ENCODE peak calls at places on chromosome 1, in seven cellular contexts. One of them, this sample, is unnamed.

GRCh38 chr1:64163972-64164371 is 39.5 kb upstream of the UBE2U start:
- DNase-seq in GM10248: no peak
- DNase-seq in C1 segment of cervical spinal cord: no peak
- DNase-seq in iris pigment epithelial cell: peak; percentile 67
- DNase-seq in foreskin keratinocyte: peak; percentile 20
- DNase-seq in left cardiac atrium: no peak
- DNase-seq in lung: no peak
- DNase-seq in this sample: no peak

GRCh38 chr1:186730951-186731350 is 50.7 kb upstream of the PTGS2 start:
- DNase-seq in left cardiac atrium: no peak
- DNase-seq in foreskin keratinocyte: no peak
- DNase-seq in C1 segment of cervical spinal cord: no peak
- DNase-seq in GM10248: no peak
- DNase-seq in iris pigment epithelial cell: no peak
- DNase-seq in lung: no peak
- DNase-seq in this sample: no peak

GRCh38 chr1:212752256-212752933 is 39.2 kb downstream of the NSL1 start:
- DNase-seq in foreskin keratinocyte: no peak
- DNase-seq in iris pigment epithelial cell: peak; percentile 52
- DNase-seq in lung: no peak
- DNase-seq in left cardiac atrium: no peak
- DNase-seq in GM10248: no peak
- DNase-seq in C1 segment of cervical spinal cord: no peak
- DNase-seq in this sample: no peak

GRCh38 chr1:52152572-52152971 is 10.7 kb downstream of the ZFYVE9 start:
- DNase-seq in left cardiac atrium: no peak
- DNase-seq in C1 segment of cervical spinal cord: no peak
- DNase-seq in foreskin keratinocyte: no peak
- DNase-seq in lung: no peak
- DNase-seq in iris pigment epithelial cell: no peak
- DNase-seq in GM10248: no peak
- DNase-seq in this sample: no peak

GRCh38 chr1:14511281-14511680 is 87.2 kb upstream of the KAZN start:
- DNase-seq in lung: no peak
- DNase-seq in GM10248: no peak
- DNase-seq in C1 segment of cervical spinal cord: no peak
- DNase-seq in foreskin keratinocyte: no peak
- DNase-seq in iris pigment epithelial cell: no peak
- DNase-seq in left cardiac atrium: no peak
- DNase-seq in this sample: no peak

GRCh38 chr1:70948618-70949017 is 99.0 kb downstream of the PTGER3 start:
- DNase-seq in iris pigment epithelial cell: no peak
- DNase-seq in lung: no peak
- DNase-seq in GM10248: no peak
- DNase-seq in left cardiac atrium: no peak
- DNase-seq in foreskin keratinocyte: no peak
- DNase-seq in C1 segment of cervical spinal cord: no peak
- DNase-seq in this sample: no peak

GRCh38 chr1:56975446-56975845 is 9.6 kb upstream of the C8B start:
- DNase-seq in lung: no peak
- DNase-seq in left cardiac atrium: no peak
- DNase-seq in GM10248: no peak
- DNase-seq in C1 segment of cervical spinal cord: no peak
- DNase-seq in iris pigment epithelial cell: no peak
- DNase-seq in foreskin keratinocyte: no peak
- DNase-seq in this sample: no peak

GRCh38 chr1:72111662-72112061 is 170.7 kb downstream of the NEGR1 start:
- DNase-seq in iris pigment epithelial cell: no peak
- DNase-seq in C1 segment of cervical spinal cord: no peak
- DNase-seq in lung: no peak
- DNase-seq in foreskin keratinocyte: no peak
- DNase-seq in GM10248: no peak
- DNase-seq in left cardiac atrium: no peak
- DNase-seq in this sample: no peak

GRCh38 chr1:62128765-62129164 is 65.9 kb upstream of the L1TD1 start:
- DNase-seq in left cardiac atrium: no peak
- DNase-seq in lung: no peak
- DNase-seq in iris pigment epithelial cell: no peak
- DNase-seq in GM10248: no peak
- DNase-seq in C1 segment of cervical spinal cord: no peak
- DNase-seq in foreskin keratinocyte: no peak
- DNase-seq in this sample: no peak

GRCh38 chr1:169630006-169630405 is at the start of gene SELP:
- DNase-seq in lung: no peak
- DNase-seq in iris pigment epithelial cell: peak; percentile 23
- DNase-seq in left cardiac atrium: no peak
- DNase-seq in GM10248: no peak
- DNase-seq in C1 segment of cervical spinal cord: no peak
- DNase-seq in foreskin keratinocyte: no peak
- DNase-seq in this sample: no peak

This sample was measured in Panc1.